ENCODE peak calls at places on chromosomes 16 and 17, in six cellular contexts. V is T-helper 2 cell, T is NT2/D1, J is HS-5, B is NCI-H1092, S is hippocampal formation. F is an unnamed sample.

GRCh38 chr16:21626659-21627277 is 25.6 kb downstream of the IGSF6 start:
- DNase-seq in B (no peak), T (no peak), J (peak; percentile 98), V (peak; percentile 21), S (no peak), F (no peak)

GRCh38 chr16:85853641-85854545 is 45.1 kb upstream of the IRF8 start:
- DNase-seq in J (no peak), V (no peak), B (no peak), S (peak; percentile 32), T (no peak), F (no peak)

GRCh38 chr16:87324411-87325275 is 7.5 kb upstream of the C16orf95 start:
- DNase-seq in J (no peak), T (peak; percentile 40), B (peak; percentile 41), V (peak; percentile 18), S (no peak), F (peak; percentile 31)

GRCh38 chr17:42266918-42267766 is 9.0 kb downstream of the STAT5B start:
- DNase-seq in V (peak; percentile 83), B (no peak), S (no peak), J (peak; percentile 54), T (no peak), F (no peak)

GRCh38 chr16:72198021-72198420 is 26.1 kb upstream of the PMFBP1 start:
- DNase-seq in S (peak; percentile 68), V (no peak), T (no peak), J (no peak), B (peak; percentile 86), F (no peak)

GRCh38 chr16:23803591-23804123 is 32.1 kb upstream of the PRKCB start:
- DNase-seq in B (no peak), J (no peak), S (peak; percentile 48), V (peak; percentile 41), T (peak; percentile 48), F (peak; percentile 30)

GRCh38 chr16:72369273-72369672 is 197.3 kb upstream of the PMFBP1 start:
- DNase-seq in T (no peak), V (no peak), J (no peak), B (no peak), S (no peak), F (no peak)

GRCh38 chr16:4884972-4885874 is 37.9 kb downstream of the UBN1 start:
- DNase-seq in J (no peak), S (no peak), B (no peak), T (no peak), V (no peak), F (no peak)

GRCh38 chr16:138049-138417 is 440 bp downstream of the NPRL3 start:
- DNase-seq in J (no peak), B (no peak), V (peak; percentile 9), S (no peak), T (no peak), F (peak; percentile 15)

GRCh38 chr17:73156887-73157870 is 7.6 kb upstream of the SSTR2 start:
- DNase-seq in V (no peak), B (no peak), S (no peak), T (no peak), J (no peak), F (no peak)

GRCh38 chr16:84495506-84495905 is 9.0 kb downstream of the MEAK7 start:
- DNase-seq in T (no peak), J (no peak), B (no peak), V (no peak), S (no peak), F (no peak)

GRCh38 chr16:54585094-54585493 is 298.5 kb upstream of the IRX3 start:
- DNase-seq in V (no peak), B (no peak), T (peak; percentile 51), J (no peak), S (no peak), F (no peak)

GRCh38 chr17:4551141-4551540 is 4.0 kb downstream of the MYBBP1A start:
- DNase-seq in B (no peak), J (no peak), T (no peak), S (no peak), V (no peak), F (no peak)

GRCh38 chr17:1362964-1363363 is 37.1 kb downstream of the YWHAE start:
- DNase-seq in B (no peak), J (no peak), S (no peak), T (no peak), V (no peak), F (no peak)

GRCh38 chr16:29790949-29791844 is 646 bp downstream of the KIF22 start:
- DNase-seq in J (no peak), T (no peak), S (no peak), B (no peak), V (no peak), F (no peak)

GRCh38 chr17:82297280-82297803 is 20.1 kb downstream of the CD7 start:
- DNase-seq in V (peak; percentile 93), B (no peak), S (no peak), J (peak; percentile 54), T (no peak), F (peak; percentile 56)

GRCh38 chr17:59527931-59528330 is 37.5 kb upstream of the DHX40 start:
- DNase-seq in T (no peak), J (no peak), B (no peak), S (no peak), V (no peak), F (no peak)

GRCh38 chr16:66614161-66614802 is 9.8 kb downstream of the CMTM3 start:
- DNase-seq in T (no peak), J (no peak), V (no peak), S (no peak), B (no peak), F (no peak)

GRCh38 chr16:31265329-31266245 is 5.8 kb downstream of the ITGAM start:
- DNase-seq in B (no peak), V (peak; percentile 54), T (no peak), J (peak; percentile 33), S (no peak), F (peak; percentile 3)

GRCh38 chr16:89115216-89115949 is 21.7 kb downstream of the ACSF3 start:
- DNase-seq in S (peak; percentile 5), V (peak; percentile 98), B (no peak), J (no peak), T (no peak), F (peak; percentile 73)

GRCh38 chr16:48384982-48385271 is 286 bp downstream of the SIAH1 start:
- DNase-seq in T (no peak), B (no peak), V (no peak), J (no peak), S (no peak), F (no peak)

GRCh38 chr17:61139219-61139618 is 260.4 kb upstream of the TBX2 start:
- DNase-seq in T (no peak), V (peak; percentile 69), S (no peak), B (no peak), J (peak; percentile 44), F (peak; percentile 3)

GRCh38 chr17:18042969-18043368 is 3.8 kb downstream of the GID4 start:
- DNase-seq in J (no peak), T (no peak), V (no peak), S (no peak), B (no peak), F (no peak)

GRCh38 chr17:55664287-55664686 is 58.4 kb downstream of the TMEM100 start:
- DNase-seq in T (no peak), J (no peak), S (no peak), V (no peak), B (no peak), F (no peak)

GRCh38 chr16:66578596-66579531 is at the start of gene CMTM2:
- DNase-seq in V (no peak), S (no peak), B (peak; percentile 34), T (no peak), J (no peak), F (no peak)

GRCh38 chr17:64781810-64782555 is 119.9 kb upstream of the SMURF2 start:
- DNase-seq in J (no peak), B (no peak), S (no peak), V (no peak), T (no peak), F (no peak)

GRCh38 chr17:6676802-6677157 is 25.2 kb downstream of the C17orf100 start:
- DNase-seq in B (no peak), V (no peak), T (no peak), S (no peak), J (no peak), F (no peak)

GRCh38 chr17:62680541-62681052 is 53.1 kb downstream of the MRC2 start:
- DNase-seq in B (no peak), V (no peak), J (no peak), T (no peak), S (no peak), F (no peak)

GRCh38 chr17:17814162-17815061 is 22.4 kb downstream of the SREBF1 start:
- DNase-seq in B (no peak), S (no peak), T (no peak), V (no peak), J (no peak), F (no peak)

GRCh38 chr16:81633680-81634379 is 145.3 kb upstream of the PLCG2 start:
- DNase-seq in J (no peak), B (no peak), V (no peak), T (no peak), S (no peak), F (no peak)

GRCh38 chr16:75491876-75492275 is 3.4 kb downstream of the CHST6 start:
- DNase-seq in T (no peak), V (no peak), J (no peak), S (peak; percentile 75), B (no peak), F (no peak)

GRCh38 chr16:27771201-27771910 is 221.4 kb downstream of the KATNIP start:
- DNase-seq in T (no peak), J (no peak), S (no peak), B (no peak), V (no peak), F (no peak)

GRCh38 chr16:53773150-53773846 is 69.3 kb downstream of the FTO start:
- DNase-seq in S (peak; percentile 64), J (peak; percentile 40), T (peak; percentile 42), B (peak; percentile 32), V (no peak), F (no peak)

GRCh38 chr16:29029168-29029994 is 44.5 kb downstream of the LAT start:
- DNase-seq in J (peak; percentile 53), T (peak; percentile 56), V (peak; percentile 25), B (no peak), S (no peak), F (no peak)

GRCh38 chr17:58666858-58667267 is 25.0 kb downstream of the TEX14 start:
- DNase-seq in V (no peak), S (no peak), B (peak; percentile 37), T (no peak), J (no peak), F (peak; percentile 9)

GRCh38 chr16:13909872-13910303 is 10.1 kb upstream of the ERCC4 start:
- DNase-seq in B (no peak), J (no peak), S (peak; percentile 54), T (no peak), V (no peak), F (no peak)

GRCh38 chr17:1905190-1905919 is 75.5 kb downstream of the RPA1 start:
- DNase-seq in V (no peak), S (no peak), T (no peak), J (no peak), B (peak; percentile 78), F (no peak)

F was measured in effector CD8-positive, alpha-beta T cell.